ENCODE peak calls at places on chromosomes 3 and 15, in nine cellular contexts. F, Y, G, X, K, N, O, Q and Z are unnamed samples.

GRCh38 chr3:42387802-42388651 is 22.4 kb downstream of the LYZL4 start:
- DNase-seq in X (no peak), F (peak), G (no peak), N (no peak), Y (no peak), O (no peak), Q (peak), K (no peak), Z (no peak)

GRCh38 chr3:12425850-12426579 is 58.3 kb upstream of the TSEN2 start:
- DNase-seq in F (no peak), X (no peak), N (no peak), Q (no peak), O (no peak), G (no peak), Y (no peak), K (no peak), Z (no peak)

GRCh38 chr3:171376125-171376947 is 83.9 kb downstream of the TNIK start:
- DNase-seq in Q (no peak), F (no peak), X (no peak), O (no peak), Y (peak), G (no peak), N (no peak), K (no peak), Z (no peak)

GRCh38 chr15:99447497-99448371 is 118.0 kb upstream of the MEF2A start:
- DNase-seq in Q (peak), Y (no peak), X (no peak), N (no peak), O (no peak), G (no peak), F (peak), K (peak), Z (peak)

GRCh38 chr3:85120879-85121278 is 162.1 kb downstream of the CADM2 start:
- DNase-seq in X (no peak), G (no peak), K (no peak), F (no peak), Y (no peak), Q (no peak), O (no peak), N (no peak), Z (no peak)

GRCh38 chr3:82058809-82059208 is 297.4 kb upstream of the GBE1 start:
- DNase-seq in N (no peak), Y (no peak), F (no peak), Q (no peak), X (no peak), K (no peak), G (no peak), O (no peak), Z (no peak)

GRCh38 chr15:78800806-78801205 is 10.5 kb downstream of the ADAMTS7 start:
- DNase-seq in O (no peak), F (no peak), X (no peak), N (no peak), Q (no peak), K (no peak), Y (no peak), G (no peak), Z (no peak)

GRCh38 chr3:102060814-102061213 is 211.5 kb downstream of the NFKBIZ start:
- DNase-seq in Y (no peak), G (no peak), F (no peak), N (peak), X (no peak), K (no peak), Q (no peak), O (no peak), Z (no peak)

GRCh38 chr3:151538706-151539403 is 78.0 kb upstream of the IGSF10 start:
- DNase-seq in F (no peak), Y (peak), X (peak), O (peak), G (no peak), K (no peak), N (no peak), Q (no peak), Z (no peak)

GRCh38 chr3:149654188-149654601 is 3.6 kb downstream of the WWTR1 start:
- DNase-seq in X (no peak), Y (peak), Q (no peak), N (no peak), O (no peak), G (no peak), F (no peak), K (no peak), Z (no peak)

GRCh38 chr15:77025066-77025435 is 30.1 kb downstream of the PSTPIP1 start:
- DNase-seq in G (no peak), Q (no peak), Y (no peak), K (peak), O (no peak), X (no peak), F (no peak), N (no peak), Z (no peak)

GRCh38 chr3:138513073-138513843 is 78.8 kb downstream of the ESYT3 start:
- DNase-seq in F (no peak), O (no peak), G (no peak), N (no peak), K (no peak), Q (no peak), X (no peak), Y (no peak), Z (no peak)

GRCh38 chr15:85785887-85786777 is 8.6 kb downstream of the KLHL25 start:
- DNase-seq in O (no peak), Y (peak), K (peak), F (no peak), N (peak), G (no peak), X (no peak), Q (no peak), Z (peak)

DNA sequence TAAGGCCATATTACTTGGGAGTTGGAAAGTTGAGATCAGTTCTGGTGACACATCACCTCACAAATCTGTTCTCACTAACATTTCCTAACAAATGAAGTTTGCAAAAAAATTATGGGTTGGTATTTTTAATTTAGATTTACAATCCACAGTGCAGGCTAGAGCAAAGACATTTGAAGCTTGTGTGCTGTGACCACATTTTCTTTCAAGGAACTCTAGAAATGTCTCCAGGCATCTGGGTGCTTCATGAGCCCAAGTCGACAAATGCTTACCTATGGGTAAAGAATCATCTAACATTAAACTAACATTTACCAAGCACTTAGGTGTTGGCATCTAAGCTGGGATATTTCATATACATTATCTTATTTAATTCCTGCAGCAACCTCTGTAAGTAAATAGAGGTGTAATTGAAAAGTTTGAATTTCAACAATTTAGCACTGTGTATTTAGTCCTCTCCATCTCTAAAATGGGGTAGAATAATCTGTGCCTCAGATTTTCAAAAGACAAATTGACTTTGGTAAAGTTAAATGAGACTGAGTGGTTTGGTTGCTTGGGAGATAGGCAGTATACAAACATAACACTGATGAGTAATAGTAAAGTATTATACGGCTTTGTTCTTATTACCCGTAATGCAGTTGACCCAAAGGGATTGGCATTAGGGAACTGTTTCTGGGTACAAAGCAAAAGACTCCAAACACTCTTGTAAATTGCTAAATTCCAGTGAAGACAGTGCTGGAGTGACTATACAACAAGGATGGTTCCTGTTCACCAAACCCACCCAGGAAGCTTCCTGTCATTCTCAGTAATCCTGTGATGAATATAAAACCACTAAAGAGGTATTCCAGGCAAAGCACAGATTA is 162.5 kb downstream of the TPRG1 start:
- DNase-seq in O (no peak), Q (no peak), F (no peak), N (no peak), G (no peak), Y (peak), K (no peak), X (no peak), Z (no peak)
- TF ChIP-seq CTCF in O (no peak), Q (no peak), F (no peak), N (no peak), G (no peak), Y (no peak), K (no peak), X (no peak), Z (no peak)

DNA sequence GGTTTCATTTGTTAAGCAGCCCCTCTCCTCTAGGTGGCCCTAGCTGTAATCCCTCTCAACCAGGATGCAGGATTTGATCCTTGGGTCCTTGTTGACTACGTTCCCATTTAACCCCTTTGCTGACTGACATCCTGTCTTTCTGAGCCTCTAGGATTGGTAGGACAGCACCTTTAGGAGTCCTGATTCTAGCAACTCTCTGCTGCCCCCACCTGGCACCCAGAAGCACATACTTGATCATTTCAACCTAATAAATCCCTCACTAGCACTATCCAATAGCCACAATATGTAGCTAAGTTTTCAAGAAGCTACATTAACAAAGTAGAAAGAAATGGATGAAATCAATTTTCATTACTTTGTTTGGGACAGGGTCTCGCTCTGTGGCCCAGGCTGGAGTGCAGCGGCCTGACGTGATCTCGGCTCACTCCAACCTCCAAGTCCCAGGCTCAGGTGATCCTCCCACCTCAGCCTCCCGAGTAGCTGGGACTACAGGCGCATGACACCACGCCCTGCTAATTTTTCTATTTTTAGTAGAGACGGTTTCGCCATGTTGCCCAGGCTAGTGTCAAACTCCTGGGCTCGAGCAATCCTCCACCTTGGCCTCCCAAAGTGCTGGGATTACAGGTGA is 28.3 kb downstream of the RSL24D1 start:
- DNase-seq in X (peak), Q (peak), N (peak), F (no peak), K (peak), O (no peak), G (peak), Y (peak), Z (no peak)
- TF ChIP-seq CTCF in X (peak), Q (peak), N (peak), F (peak), K (peak), O (peak), G (peak), Y (peak), Z (peak)

GRCh38 chr3:159766563-159767185 is 222.0 kb upstream of the IL12A start:
- DNase-seq in X (no peak), N (no peak), F (no peak), K (no peak), O (no peak), G (peak), Y (peak), Q (no peak), Z (no peak)
- TF ChIP-seq CTCF in X (peak), N (peak), F (peak), K (peak), O (peak), G (peak), Y (peak), Q (no peak), Z (no peak)

DNA sequence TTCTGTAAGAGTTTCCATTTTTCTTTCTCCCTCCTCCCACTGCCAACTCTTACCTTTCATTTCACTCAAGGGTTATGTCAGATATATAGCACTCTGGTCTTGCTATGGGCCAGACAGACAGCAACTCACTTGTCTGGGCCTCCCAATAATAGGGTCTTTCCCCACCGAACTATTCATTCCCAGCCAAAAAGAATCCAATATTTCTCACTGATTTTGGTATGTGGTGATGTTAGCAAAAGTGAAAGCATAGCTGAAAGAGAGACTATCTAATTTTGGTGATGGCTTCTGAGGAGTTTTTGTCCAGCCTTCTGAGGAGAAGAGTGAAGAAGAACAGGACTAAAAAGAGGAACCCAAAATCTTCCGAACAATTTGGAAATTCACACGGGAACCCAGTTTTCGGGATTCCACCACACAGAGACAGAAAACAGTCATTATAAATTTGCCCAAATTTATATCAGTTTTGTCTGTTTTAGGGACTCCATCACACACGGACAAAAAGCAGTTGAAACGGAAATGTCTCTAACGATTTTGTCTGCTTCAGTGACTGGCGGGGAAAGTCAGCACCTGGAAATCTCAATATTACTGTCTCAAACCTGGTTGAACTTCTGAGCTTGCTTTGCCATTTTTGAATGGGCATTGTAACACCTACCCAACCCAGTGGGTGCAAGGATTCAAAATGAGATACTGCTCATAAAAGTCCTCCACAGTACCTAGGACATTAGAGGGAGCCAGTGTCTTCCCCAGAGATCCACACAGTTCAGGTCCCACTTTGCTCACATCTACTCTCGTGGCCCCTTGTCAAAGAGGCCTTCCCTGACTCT is 9.1 kb downstream of the CD80 start:
- DNase-seq in K (no peak), G (no peak), N (no peak), Y (no peak), F (no peak), Q (peak), O (no peak), X (no peak), Z (no peak)
- TF ChIP-seq CTCF in K (no peak), G (no peak), N (no peak), Y (no peak), F (no peak), Q (peak), O (no peak), X (no peak), Z (no peak)

DNA sequence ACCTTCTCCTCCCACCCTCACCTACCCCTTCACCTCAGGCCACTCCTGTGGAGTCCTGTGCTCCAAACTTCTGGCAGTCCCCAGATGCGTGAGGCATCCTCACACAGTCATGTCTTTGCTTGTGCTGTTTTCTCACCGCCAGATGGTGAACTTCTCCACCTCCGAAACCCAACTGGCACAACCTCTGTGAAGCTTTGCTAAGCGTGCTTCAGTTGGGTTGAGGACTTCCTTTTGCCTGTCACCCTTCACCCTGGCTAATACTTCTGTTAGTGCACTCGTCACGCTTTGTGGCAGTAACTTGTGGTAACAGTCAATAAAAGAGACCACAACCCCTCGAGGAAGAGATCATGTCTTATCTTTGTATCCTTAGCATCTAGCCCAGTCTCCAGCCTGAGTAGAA is 42.0 kb upstream of the SKOR1 start:
- DNase-seq in Y (no peak), X (no peak), F (no peak), O (no peak), N (no peak), G (no peak), K (no peak), Q (peak), Z (no peak)
- TF ChIP-seq CTCF in Y (no peak), X (no peak), F (no peak), O (no peak), N (no peak), G (no peak), K (no peak), Q (peak), Z (no peak)

GRCh38 chr15:57740048-57740447 is 33.5 kb downstream of the POLR2M start:
- DNase-seq in F (no peak), X (no peak), N (no peak), K (no peak), O (no peak), Y (no peak), Q (no peak), G (no peak), Z (no peak)
- TF ChIP-seq CTCF in F (no peak), X (no peak), N (no peak), K (no peak), O (no peak), Y (no peak), Q (no peak), G (no peak), Z (no peak)

GRCh38 chr3:77248420-77248819 is 208.5 kb downstream of the ROBO2 start:
- DNase-seq in G (no peak), N (no peak), Q (no peak), O (peak), F (no peak), K (no peak), Y (no peak), X (no peak), Z (no peak)
- TF ChIP-seq CTCF in G (no peak), N (no peak), Q (no peak), O (no peak), F (no peak), K (no peak), Y (no peak), X (no peak), Z (no peak)

DNA sequence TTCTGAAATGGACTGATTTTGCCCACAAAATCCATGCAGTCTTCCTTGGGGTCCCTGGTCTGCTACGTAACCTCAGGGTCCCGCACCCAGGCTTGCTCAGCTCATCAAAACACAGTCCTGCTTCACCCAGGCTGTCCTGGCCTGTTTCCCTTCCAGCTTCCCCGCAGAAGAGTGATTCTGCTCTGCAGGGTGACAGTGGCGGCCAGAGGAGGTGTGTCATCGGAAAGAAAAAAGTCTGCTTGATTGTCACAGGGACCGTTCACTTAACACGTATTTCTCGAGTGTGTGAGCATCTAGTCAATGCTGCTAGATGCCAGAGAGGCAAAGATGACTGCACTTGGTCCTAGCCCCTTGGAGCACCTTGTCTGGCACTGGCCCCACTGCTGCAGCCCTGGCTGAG is 50.1 kb upstream of the ABHD2 start:
- DNase-seq in G (no peak), K (no peak), X (no peak), Q (no peak), Y (no peak), N (no peak), O (no peak), F (no peak), Z (no peak)
- TF ChIP-seq CTCF in G (no peak), K (no peak), X (no peak), Q (no peak), Y (no peak), N (no peak), O (no peak), F (no peak), Z (no peak)